ENCODE peak calls at places on chromosomes 11 and 22, in seven cellular contexts. C is IMR-90, Y is HCT116, K is K562, F is HepG2, J is GM12878, Z is H1. H is an unnamed sample.

GRCh38 chr11:8584511-8584910 is 9.5 kb downstream of the STK33 start:
- DNase-seq in C (no peak), Y (no peak), K (no peak), F (peak; percentile 62), J (no peak), Z (no peak), H (no peak)

GRCh38 chr11:34052608-34053160 is 1.2 kb downstream of the CAPRIN1 start:
- DNase-seq in C (no peak), Y (no peak), K (peak; percentile 26), F (no peak), J (no peak), Z (peak; percentile 47), H (no peak)

GRCh38 chr22:21876486-21877176 is 9.2 kb upstream of the MAPK1 start:
- DNase-seq in C (peak; percentile 68), Y (no peak), K (peak; percentile 82), F (no peak), J (no peak), Z (no peak), H (no peak)

GRCh38 chr11:58011771-58012170 is 11.9 kb upstream of the OR9Q1 start:
- DNase-seq in C (no peak), Y (no peak), K (no peak), F (peak; percentile 23), J (no peak), Z (no peak), H (no peak)

GRCh38 chr22:17303840-17304779 is 65.2 kb upstream of the CECR2 start:
- DNase-seq in C (no peak), Y (no peak), K (no peak), F (no peak), J (peak; percentile 77), Z (no peak), H (no peak)

GRCh38 chr11:73257342-73258103 is 14.6 kb upstream of the P2RY6 start:
- DNase-seq in C (peak; percentile 91), Y (peak; percentile 27), K (no peak), F (peak; percentile 39), J (no peak), Z (no peak), H (peak; percentile 77)

GRCh38 chr22:20782601-20783299 is 8.8 kb downstream of the SERPIND1 start:
- DNase-seq in C (no peak), Y (no peak), K (no peak), F (no peak), J (no peak), Z (no peak), H (no peak)

GRCh38 chr11:7924526-7924925 is 6.5 kb downstream of the OR10A6 start:
- DNase-seq in C (peak; percentile 70), Y (no peak), K (no peak), F (peak; percentile 5), J (no peak), Z (no peak), H (no peak)

GRCh38 chr11:117771197-117771596 is 25.8 kb downstream of the DSCAML1 start:
- DNase-seq in C (no peak), Y (no peak), K (no peak), F (no peak), J (no peak), Z (no peak), H (no peak)

GRCh38 chr22:43993072-43993760 is 30.9 kb upstream of the PARVB start:
- DNase-seq in C (peak; percentile 64), Y (peak; percentile 21), K (peak; percentile 56), F (peak; percentile 34), J (peak; percentile 5), Z (peak; percentile 82), H (peak; percentile 45)

GRCh38 chr22:44132724-44133123 is 48.0 kb upstream of the PARVG start:
- DNase-seq in C (no peak), Y (no peak), K (no peak), F (no peak), J (no peak), Z (no peak), H (no peak)

GRCh38 chr22:44683881-44684280 is 18.1 kb upstream of the PRR5 start:
- DNase-seq in C (no peak), Y (no peak), K (no peak), F (no peak), J (no peak), Z (no peak), H (no peak)

GRCh38 chr22:45552017-45552411 is 49.3 kb downstream of the FBLN1 start:
- DNase-seq in C (no peak), Y (no peak), K (no peak), F (no peak), J (no peak), Z (no peak), H (no peak)

GRCh38 chr11:130218501-130218900 is 58.9 kb downstream of the ST14 start:
- DNase-seq in C (no peak), Y (no peak), K (no peak), F (no peak), J (no peak), Z (peak; percentile 44), H (no peak)

GRCh38 chr11:15826008-15826650 is 530.2 kb downstream of the SOX6 start:
- DNase-seq in C (peak; percentile 30), Y (no peak), K (no peak), F (no peak), J (no peak), Z (no peak), H (no peak)

GRCh38 chr11:32706985-32707736 is 87.3 kb downstream of the CCDC73 start:
- DNase-seq in C (peak; percentile 82), Y (peak; percentile 44), K (peak; percentile 19), F (peak; percentile 37), J (peak; percentile 5), Z (no peak), H (peak; percentile 60)

GRCh38 chr11:30128269-30128932 is 102.4 kb upstream of the FSHB start:
- DNase-seq in C (peak; percentile 60), Y (peak; percentile 12), K (peak; percentile 9), F (peak; percentile 10), J (no peak), Z (no peak), H (peak; percentile 22)

GRCh38 chr22:44179989-44180705 is 578 bp upstream of the PARVG start:
- DNase-seq in C (no peak), Y (no peak), K (no peak), F (no peak), J (no peak), Z (no peak), H (no peak)

DNA sequence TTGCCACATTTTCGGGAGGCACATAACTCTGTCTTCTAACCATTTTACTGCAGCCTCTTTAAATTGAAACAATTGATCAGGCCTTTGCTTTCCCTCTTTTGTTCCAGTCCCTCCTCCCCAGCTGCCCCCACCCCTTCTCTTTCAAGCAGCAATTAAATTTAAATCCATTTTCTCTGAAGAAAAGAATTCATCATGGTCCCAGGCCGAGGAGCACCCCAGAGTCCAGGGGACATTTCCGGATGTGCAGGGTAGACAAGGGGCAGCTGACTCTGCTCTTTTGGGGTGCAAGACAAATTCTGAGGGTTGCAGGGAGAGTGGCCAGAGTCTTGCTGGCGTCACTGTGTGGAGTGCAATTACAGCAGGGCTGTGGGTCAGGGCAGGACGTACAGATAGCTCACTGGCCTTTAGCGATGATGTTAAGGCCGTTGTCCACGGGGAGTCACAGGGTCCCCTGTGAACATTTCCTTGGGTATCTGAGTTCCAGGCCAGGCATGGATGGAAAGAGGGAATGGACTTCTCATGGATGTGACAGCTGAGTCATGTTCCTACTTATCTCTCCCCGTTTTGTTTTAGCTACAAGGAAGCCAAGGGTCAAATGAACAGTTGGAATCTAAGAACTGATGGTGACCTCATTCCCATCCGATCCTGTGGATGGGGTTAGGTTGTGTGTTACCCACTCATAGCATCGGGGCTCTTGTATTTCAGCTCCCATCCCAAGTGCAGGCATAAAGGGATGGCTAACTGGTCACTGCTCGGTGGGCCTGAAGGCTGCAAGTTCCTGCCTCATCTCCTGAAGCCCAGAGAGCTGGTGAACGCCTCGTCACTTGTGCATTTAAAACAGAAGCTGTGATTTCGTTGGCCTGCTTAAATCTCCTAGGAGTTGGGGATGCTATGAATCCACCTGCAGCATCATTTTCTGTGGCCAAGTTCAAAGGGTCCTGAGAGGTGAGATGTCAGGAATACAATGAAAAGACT is 476.7 kb downstream of the TBC1D22A start:
- DNase-seq in C (no peak), Y (no peak), K (no peak), F (no peak), J (no peak), Z (no peak), H (no peak)
- TF ChIP-seq CEBPB in C (no peak), Y (no peak), K (no peak), F (no peak), J (no peak), Z (no peak), H (no peak)

GRCh38 chr11:2138436-2139117 is 612 bp downstream of the IGF2 start:
- DNase-seq in C (no peak), Y (no peak), K (no peak), F (no peak), J (no peak), Z (no peak), H (no peak)
- TF ChIP-seq CEBPB in C (no peak), Y (no peak), K (no peak), F (no peak), J (no peak), Z (no peak), H (no peak)

GRCh38 chr11:13104619-13105236 is 95.6 kb downstream of the RASSF10 start:
- DNase-seq in C (no peak), Y (no peak), K (no peak), F (peak; percentile 13), J (no peak), Z (no peak), H (no peak)
- TF ChIP-seq CEBPB in C (no peak), Y (no peak), K (no peak), F (no peak), J (no peak), Z (no peak), H (no peak)

GRCh38 chr11:80621871-80622270 is 1181.0 kb upstream of the TENM4 start:
- DNase-seq in C (no peak), Y (no peak), K (no peak), F (no peak), J (no peak), Z (no peak), H (no peak)
- TF ChIP-seq CEBPB in C (no peak), Y (no peak), K (no peak), F (no peak), J (no peak), Z (no peak), H (no peak)

GRCh38 chr11:72079776-72080325 is 491 bp downstream of the NUMA1 start:
- DNase-seq in C (no peak), Y (no peak), K (peak; percentile 74), F (no peak), J (no peak), Z (no peak), H (no peak)

GRCh38 chr11:72080326-72081183 is at the start of the genes LRRC51 and NUMA1:
- DNase-seq in C (peak; percentile 100), Y (peak; percentile 100), K (peak; percentile 95), F (peak; percentile 99), J (peak; percentile 99), Z (peak; percentile 98), H (peak; percentile 91)

GRCh38 chr11:72081184-72081644 is 564 bp downstream of the LRRC51 start:
- DNase-seq in C (no peak), Y (no peak), K (no peak), F (no peak), J (no peak), Z (no peak), H (no peak)

GRCh38 chr11:72083414-72083813 is 2.8 kb downstream of the LRRC51 start:
- DNase-seq in C (no peak), Y (no peak), K (no peak), F (no peak), J (no peak), Z (no peak), H (no peak)

DNA sequence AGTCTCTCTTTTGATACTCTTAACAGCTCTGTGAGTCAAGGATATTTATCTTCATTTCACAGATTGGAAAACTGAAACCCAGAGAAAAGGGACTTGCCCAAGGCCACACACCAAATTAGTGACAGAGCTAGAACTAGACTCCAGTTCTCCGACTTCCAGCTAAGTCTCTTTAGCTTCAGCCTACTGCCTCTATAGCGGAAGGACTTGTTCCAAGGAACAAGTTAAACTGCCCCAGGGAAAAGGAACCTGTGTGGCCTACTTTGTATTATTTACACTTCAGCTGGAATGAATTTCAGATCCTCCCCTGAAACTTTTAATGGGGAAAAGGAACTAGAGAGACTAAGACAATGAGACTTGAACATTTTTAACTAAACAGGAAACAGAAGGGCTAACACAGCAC is 1.2 kb downstream of the LRRC51 start:
- DNase-seq in C (no peak), Y (no peak), K (no peak), F (no peak), J (no peak), Z (no peak), H (no peak)
- TF ChIP-seq CEBPB in C (no peak), Y (no peak), K (no peak), F (no peak), J (no peak), Z (no peak), H (no peak)

H was measured in A549.